ENCODE peak calls at places on chromosomes 2 and 18, in nine cellular contexts. I, G, B, T, K, X, S, Z and Y are unnamed samples. For H3K4me1 and H3K36me3, the result is how much of the 10 kb centered on the place peaks cover.

GRCh38 chr2:220466251-220466691 is 838.8 kb downstream of the SLC4A3 start:
- DNase-seq in I (no peak), G (peak), B (no peak), T (peak), K (no peak), X (no peak), S (no peak), Z (no peak), Y (no peak)

GRCh38 chr2:144683955-144684354 is 164.0 kb upstream of the ZEB2 start:
- DNase-seq in I (no peak), G (no peak), B (no peak), T (no peak), K (no peak), X (no peak), S (no peak), Z (no peak), Y (no peak)

GRCh38 chr2:56333812-56334485 is 150.2 kb downstream of the CCDC85A start:
- DNase-seq in I (peak), G (peak), B (no peak), T (no peak), K (no peak), X (no peak), S (no peak), Z (no peak), Y (no peak)

GRCh38 chr2:18149660-18150246 is 271.3 kb downstream of the KCNS3 start:
- DNase-seq in I (peak), G (peak), B (peak), T (no peak), K (no peak), X (peak), S (peak), Z (peak), Y (no peak)

GRCh38 chr18:2655954-2656236 is 369 bp downstream of the SMCHD1 start:
- DNase-seq in I (no peak), G (no peak), B (no peak), T (peak), K (no peak), X (no peak), S (no peak), Z (no peak), Y (no peak)

GRCh38 chr2:165462433-165462832 is 7.1 kb upstream of the CSRNP3 start:
- DNase-seq in I (no peak), G (no peak), B (no peak), T (no peak), K (no peak), X (no peak), S (no peak), Z (no peak), Y (no peak)

GRCh38 chr2:30233142-30233961 is 2.0 kb downstream of the LBH start:
- DNase-seq in I (no peak), G (no peak), B (peak), T (no peak), K (no peak), X (no peak), S (peak), Z (no peak), Y (no peak)

GRCh38 chr18:63319383-63320040 is at the start of gene BCL2:
- DNase-seq in I (peak), G (peak), B (peak), T (peak), K (peak), X (no peak), S (peak), Z (no peak), Y (peak)

GRCh38 chr18:71784777-71785176 is 759.4 kb downstream of the CBLN2 start:
- DNase-seq in I (peak), G (no peak), B (no peak), T (no peak), K (peak), X (no peak), S (peak), Z (peak), Y (no peak)

GRCh38 chr2:136407113-136407951 is 289.4 kb upstream of the CXCR4 start:
- DNase-seq in I (no peak), G (no peak), B (no peak), T (no peak), K (no peak), X (no peak), S (no peak), Z (no peak), Y (no peak)

GRCh38 chr2:239220976-239221375 is 179.8 kb downstream of the HDAC4 start:
- DNase-seq in I (no peak), G (no peak), B (no peak), T (no peak), K (no peak), X (no peak), S (no peak), Z (no peak), Y (no peak)

GRCh38 chr2:65605427-65606058 is 173.1 kb upstream of the SPRED2 start:
- DNase-seq in I (no peak), G (no peak), B (no peak), T (no peak), K (no peak), X (no peak), S (no peak), Z (no peak), Y (no peak)

GRCh38 chr2:169798718-169799495 is at the start of gene SSB:
- DNase-seq in I (peak), G (peak), B (peak), T (peak), K (peak), X (peak), S (peak), Z (peak), Y (peak)

GRCh38 chr18:54255141-54255540 is 14.2 kb upstream of the POLI start:
- DNase-seq in I (no peak), G (no peak), B (no peak), T (no peak), K (no peak), X (no peak), S (no peak), Z (no peak), Y (no peak)

GRCh38 chr18:48075707-48076093 is 145.2 kb upstream of the SMAD2 start:
- DNase-seq in I (no peak), G (no peak), B (no peak), T (no peak), K (no peak), X (no peak), S (no peak), Z (no peak), Y (no peak)

GRCh38 chr2:102185347-102185746 is 1.5 kb upstream of the IL1RL2 start:
- DNase-seq in I (peak), G (no peak), B (peak), T (no peak), K (peak), X (no peak), S (peak), Z (no peak), Y (no peak)

GRCh38 chr2:217693363-217693762 is 309.4 kb downstream of the TNS1 start:
- DNase-seq in I (no peak), G (no peak), B (no peak), T (no peak), K (no peak), X (no peak), S (no peak), Z (no peak), Y (no peak)

GRCh38 chr2:87996570-87996969 is 19.8 kb downstream of the RNU2-63P start:
- DNase-seq in I (no peak), G (no peak), B (no peak), T (no peak), K (no peak), X (no peak), S (no peak), Z (no peak), Y (no peak)

GRCh38 chr2:95399061-95399460 is 3.4 kb upstream of the FAHD2A start:
- DNase-seq in I (no peak), G (no peak), B (no peak), T (no peak), K (no peak), X (no peak), S (no peak), Z (no peak), Y (no peak)

GRCh38 chr18:73646772-73647171 is 500.9 kb downstream of the FBXO15 start:
- DNase-seq in I (no peak), G (peak), B (peak), T (peak), K (no peak), X (no peak), S (peak), Z (no peak), Y (no peak)

GRCh38 chr2:191355170-191355758 is 110.1 kb downstream of the MYO1B start:
- DNase-seq in I (no peak), G (no peak), B (no peak), T (no peak), K (no peak), X (no peak), S (no peak), Z (no peak), Y (no peak)

GRCh38 chr2:172554352-172555271 is 1.3 kb upstream of the PDK1 start:
- DNase-seq in I (peak), G (no peak), B (no peak), T (no peak), K (no peak), X (no peak), S (no peak), Z (no peak), Y (no peak)

GRCh38 chr2:118046628-118047210 is 32.8 kb upstream of the CCDC93 start:
- DNase-seq in I (peak), G (peak), B (peak), T (peak), K (no peak), X (no peak), S (peak), Z (peak), Y (no peak)

GRCh38 chr2:231621051-231621879 is 28.6 kb downstream of the TEX44 start:
- DNase-seq in I (no peak), G (no peak), B (no peak), T (no peak), K (peak), X (no peak), S (no peak), Z (no peak), Y (no peak)

GRCh38 chr2:16613475-16613874 is 52.2 kb downstream of the CYRIA start:
- DNase-seq in I (peak), G (peak), B (peak), T (no peak), K (no peak), X (no peak), S (peak), Z (peak), Y (no peak)

GRCh38 chr2:185145316-185146121 is 547.2 kb downstream of the ZNF804A start:
- DNase-seq in I (no peak), G (no peak), B (no peak), T (no peak), K (no peak), X (no peak), S (no peak), Z (no peak), Y (no peak)

GRCh38 chr2:27901219-27901618 is 10.7 kb downstream of the BABAM2 start:
- DNase-seq in I (no peak), G (peak), B (peak), T (peak), K (no peak), X (no peak), S (peak), Z (no peak), Y (no peak)

GRCh38 chr2:8906208-8906607 is 68.8 kb upstream of the KIDINS220 start:
- DNase-seq in I (peak), G (peak), B (no peak), T (peak), K (peak), X (no peak), S (no peak), Z (no peak), Y (no peak)

GRCh38 chr2:61658841-61659780 is 121.0 kb upstream of the XPO1 start:
- DNase-seq in I (peak), G (peak), B (peak), T (peak), K (no peak), X (peak), S (peak), Z (peak), Y (no peak)

GRCh38 chr2:26615336-26616031 is 25.7 kb downstream of the CIB4 start:
- DNase-seq in I (no peak), G (no peak), B (no peak), T (no peak), K (no peak), X (no peak), S (no peak), Z (no peak), Y (no peak)

GRCh38 chr2:100870652-100871531 is 51.0 kb downstream of the NPAS2 start:
- DNase-seq in I (no peak), G (no peak), B (no peak), T (no peak), K (no peak), X (no peak), S (peak), Z (no peak), Y (no peak)

GRCh38 chr2:1891147-1891546 is 146.8 kb upstream of the PXDN start:
- DNase-seq in I (no peak), G (no peak), B (no peak), T (no peak), K (no peak), X (no peak), S (no peak), Z (no peak), Y (no peak)

GRCh38 chr2:26942543-26943295 is 27.7 kb upstream of the MAPRE3 start:
- DNase-seq in I (peak), G (peak), B (peak), T (peak), K (peak), X (peak), S (peak), Z (peak), Y (peak)

GRCh38 chr2:236166781-236167296 is 1.3 kb downstream of the GBX2 start:
- DNase-seq in I (peak), G (no peak), B (no peak), T (no peak), K (no peak), X (no peak), S (no peak), Z (no peak), Y (no peak)

GRCh38 chr18:54845788-54846187 is 17.5 kb downstream of the RAB27B start:
- DNase-seq in I (no peak), G (peak), B (peak), T (peak), K (no peak), X (no peak), S (peak), Z (no peak), Y (no peak)

GRCh38 chr2:11517906-11518305 is 15.9 kb upstream of the GREB1 start:
- DNase-seq in I (no peak), G (no peak), B (no peak), T (no peak), K (no peak), X (no peak), S (no peak), Z (no peak), Y (no peak)
- H3K4me1 ChIP-seq in I (under half), G (under half), B (under half), T (under half), K (under half), X (under half), S (under half), Z (under half), Y (under half)

GRCh38 chr2:237900891-237901831 is 41.7 kb downstream of the RAMP1 start:
- DNase-seq in I (no peak), G (no peak), B (no peak), T (no peak), K (no peak), X (no peak), S (no peak), Z (no peak), Y (no peak)

GRCh38 chr2:237909075-237909695 is 49.8 kb downstream of the RAMP1 start:
- DNase-seq in I (no peak), G (no peak), B (no peak), T (no peak), K (no peak), X (no peak), S (no peak), Z (no peak), Y (no peak)

GRCh38 chr2:237901932-237902846 is 42.8 kb downstream of the RAMP1 start:
- DNase-seq in I (no peak), G (no peak), B (no peak), T (no peak), K (no peak), X (no peak), S (peak), Z (no peak), Y (no peak)

GRCh38 chr2:237907144-237907543 is 47.7 kb downstream of the RAMP1 start:
- DNase-seq in I (no peak), G (no peak), B (no peak), T (no peak), K (no peak), X (no peak), S (no peak), Z (no peak), Y (no peak)

DNA sequence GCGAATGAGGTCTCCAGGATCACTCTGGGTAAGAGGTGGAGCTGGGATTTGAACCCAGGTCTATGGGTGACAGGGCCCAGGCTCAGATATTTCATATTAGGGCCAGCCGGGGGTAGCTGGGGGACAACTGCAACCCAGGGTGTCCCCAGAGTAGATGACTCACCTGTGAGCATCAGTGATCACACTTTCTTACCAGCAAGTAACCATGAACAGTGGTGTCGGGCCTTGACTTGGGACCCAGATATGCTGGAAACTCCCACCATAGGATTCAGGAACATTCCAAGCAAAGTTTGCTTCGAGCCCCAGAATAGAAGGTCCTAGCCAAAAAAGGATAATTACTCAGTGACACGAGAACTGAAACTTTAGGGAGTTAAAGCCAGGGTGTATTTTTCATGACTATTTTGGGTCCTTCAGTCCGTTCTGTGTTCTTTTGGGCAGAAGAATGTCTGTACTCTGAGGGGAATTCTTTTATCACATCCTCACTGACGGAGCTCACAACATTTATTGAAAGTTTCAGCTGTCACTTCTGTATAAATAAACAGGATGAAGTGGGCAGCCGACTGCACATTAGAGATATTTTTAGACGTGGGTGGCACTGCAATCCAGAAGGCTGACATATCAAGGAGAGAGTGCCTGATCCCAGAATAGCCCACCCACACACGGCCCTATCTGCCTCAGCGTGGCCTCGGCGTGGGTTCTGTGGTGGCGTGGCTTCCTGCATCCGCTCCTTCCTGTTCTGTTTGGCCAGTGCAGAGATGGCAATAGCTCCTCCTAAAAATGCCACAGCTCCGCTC is 45.6 kb downstream of the RAMP1 start:
- DNase-seq in I (peak), G (peak), B (peak), T (peak), K (no peak), X (no peak), S (peak), Z (no peak), Y (no peak)
- H3K9ac ChIP-seq in I (no peak), G (no peak), B (peak), T (peak), K (no peak), X (no peak), S (peak), Z (no peak), Y (no peak)

DNA sequence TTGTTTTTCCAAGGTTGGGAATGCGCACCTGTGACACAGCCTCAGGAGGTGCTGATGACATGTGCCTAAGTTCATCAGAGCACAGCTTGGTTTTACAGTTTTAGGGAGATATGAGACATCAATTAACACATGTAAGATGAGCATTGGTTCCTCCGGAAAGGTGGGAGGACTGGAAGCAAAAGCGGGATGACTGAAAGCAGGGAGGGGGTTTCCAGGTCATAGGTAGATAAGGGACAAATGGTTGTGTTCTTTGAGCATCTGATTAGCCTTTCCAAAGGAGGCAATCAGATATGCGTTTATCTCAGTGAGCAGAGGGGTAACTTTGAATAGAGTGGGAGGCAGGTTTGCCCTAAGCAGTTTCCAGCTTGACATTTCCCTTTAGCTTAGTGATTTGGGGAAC is 26.3 kb downstream of the CAPG start:
- DNase-seq in I (no peak), G (no peak), B (no peak), T (no peak), K (no peak), X (no peak), S (no peak), Z (no peak), Y (no peak)
- H3K36me3 ChIP-seq in I (under half), G (under half), B (half or more), T (under half), K (under half), X (under half), S (under half), Z (under half), Y (under half)

GRCh38 chr2:134134827-134135226 is 119.0 kb upstream of the MGAT5 start:
- DNase-seq in I (no peak), G (no peak), B (no peak), T (no peak), K (no peak), X (no peak), S (no peak), Z (no peak), Y (no peak)
- H3K4me1 ChIP-seq in I (under half), G (under half), B (under half), T (under half), K (under half), X (under half), S (under half), Z (under half), Y (under half)

GRCh38 chr18:76621782-76622495 is 126.9 kb upstream of the ZNF516 start:
- DNase-seq in I (no peak), G (peak), B (peak), T (peak), K (no peak), X (no peak), S (peak), Z (no peak), Y (no peak)

GRCh38 chr18:76620326-76620813 is 125.3 kb upstream of the ZNF516 start:
- DNase-seq in I (peak), G (peak), B (peak), T (peak), K (peak), X (peak), S (peak), Z (peak), Y (peak)

GRCh38 chr18:76619342-76620315 is 124.6 kb upstream of the ZNF516 start:
- DNase-seq in I (no peak), G (peak), B (peak), T (peak), K (peak), X (peak), S (peak), Z (no peak), Y (peak)

GRCh38 chr18:76618721-76619120 is 123.7 kb upstream of the ZNF516 start:
- DNase-seq in I (no peak), G (no peak), B (no peak), T (no peak), K (no peak), X (no peak), S (no peak), Z (no peak), Y (no peak)

GRCh38 chr18:76621184-76621583 is 126.1 kb upstream of the ZNF516 start:
- DNase-seq in I (no peak), G (peak), B (no peak), T (peak), K (no peak), X (no peak), S (peak), Z (no peak), Y (no peak)
- H3K9ac ChIP-seq in I (no peak), G (no peak), B (peak), T (peak), K (no peak), X (no peak), S (peak), Z (no peak), Y (peak)

DNA sequence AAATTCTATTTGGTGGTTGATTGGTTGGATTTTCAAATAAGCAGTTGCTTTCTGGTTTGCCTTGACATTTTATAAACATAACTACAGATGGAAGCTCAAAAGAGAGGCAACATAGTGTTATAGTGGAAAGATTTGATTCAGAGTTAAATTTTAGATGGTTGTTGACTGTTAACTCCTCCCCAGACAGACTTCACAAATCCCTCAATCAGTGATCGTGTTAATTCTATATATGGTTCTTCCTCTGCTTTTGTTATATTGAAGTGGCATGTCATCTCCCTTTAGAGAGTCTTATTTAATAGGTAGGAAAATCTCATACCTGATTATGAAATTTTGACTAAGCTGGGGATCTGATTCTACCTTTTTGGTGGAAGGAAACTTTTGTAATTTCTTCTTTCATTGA is 19.5 kb downstream of the DGUOK start:
- DNase-seq in I (no peak), G (no peak), B (no peak), T (no peak), K (no peak), X (no peak), S (no peak), Z (no peak), Y (no peak)
- H3K36me3 ChIP-seq in I (under half), G (under half), B (half or more), T (under half), K (under half), X (half or more), S (half or more), Z (half or more), Y (under half)